ENCODE peak calls at places on chromosomes 5 and 9, in nine cellular contexts. Z is fibroblast of lung; Q is HS-5; B is HEK293T; Y is AG08395; G is HTR-8/SVneo; H is iPS-NIHi11; C is right cardiac atrium; S is stimulated activated CD8-positive, alpha-beta memory T cell treated with anti-CD3 and anti-CD28 coated beads, Interleukin-12 subunit alpha, Interleukin-12 subunit beta, amount 100 ng/mL, for 1 hour. E is an unnamed sample.

GRCh38 chr5:179953934-179954833 is 46.5 kb upstream of the TBC1D9B start:
- DNase-seq in Z (no peak), Q (peak; percentile 15), B (no peak), Y (no peak), G (no peak), H (no peak), C (no peak), S (no peak), E (no peak)

GRCh38 chr5:178211095-178212048 is 7.0 kb downstream of the HNRNPAB start:
- DNase-seq in Z (no peak), Q (no peak), B (peak; percentile 8), Y (no peak), G (no peak), H (no peak), C (no peak), S (no peak), E (no peak)

GRCh38 chr9:115353681-115354080 is 235.7 kb upstream of the TNC start:
- DNase-seq in Z (peak; percentile 42), Q (no peak), B (no peak), Y (no peak), G (no peak), H (no peak), C (no peak), S (no peak), E (no peak)

GRCh38 chr5:36152324-36153298 is 700 bp downstream of the SKP2 start:
- DNase-seq in Z (peak; percentile 45), Q (peak; percentile 14), B (peak; percentile 9), Y (peak; percentile 7), G (peak; percentile 15), H (peak; percentile 17), C (no peak), S (no peak), E (no peak)

GRCh38 chr9:115399026-115399425 is 281.1 kb upstream of the TNC start:
- DNase-seq in Z (peak; percentile 37), Q (no peak), B (no peak), Y (no peak), G (no peak), H (no peak), C (no peak), S (no peak), E (no peak)

GRCh38 chr5:171907731-171908343 is 98.6 kb downstream of the FBXW11 start:
- DNase-seq in Z (peak; percentile 50), Q (peak; percentile 39), B (peak; percentile 62), Y (peak; percentile 66), G (peak; percentile 46), H (peak; percentile 33), C (no peak), S (peak; percentile 23), E (peak; percentile 14)

GRCh38 chr9:133584167-133584558 is 25.0 kb downstream of the FAM163B start:
- DNase-seq in Z (no peak), Q (no peak), B (no peak), Y (no peak), G (no peak), H (no peak), C (peak; percentile 34), S (no peak), E (no peak)

GRCh38 chr9:128276574-128277270 is 646 bp downstream of the SWI5 start:
- DNase-seq in Z (peak; percentile 49), Q (no peak), B (peak; percentile 38), Y (peak; percentile 53), G (peak; percentile 30), H (peak; percentile 60), C (peak; percentile 48), S (no peak), E (no peak)

GRCh38 chr5:72063219-72063819 is 44.0 kb upstream of the MAP1B start:
- DNase-seq in Z (peak; percentile 26), Q (no peak), B (peak; percentile 54), Y (peak; percentile 16), G (peak; percentile 20), H (peak; percentile 74), C (no peak), S (no peak), E (no peak)

GRCh38 chr9:125993423-125993935 is 246.3 kb downstream of the PBX3 start:
- DNase-seq in Z (no peak), Q (no peak), B (peak; percentile 39), Y (no peak), G (no peak), H (no peak), C (no peak), S (no peak), E (no peak)

GRCh38 chr5:41433552-41434181 is 76.7 kb downstream of the PLCXD3 start:
- DNase-seq in Z (no peak), Q (no peak), B (peak; percentile 19), Y (no peak), G (no peak), H (peak; percentile 51), C (no peak), S (no peak), E (no peak)

GRCh38 chr5:54889826-54890225 is 95.6 kb downstream of the ESM1 start:
- DNase-seq in Z (peak; percentile 92), Q (peak; percentile 76), B (no peak), Y (peak; percentile 87), G (peak; percentile 75), H (peak; percentile 33), C (no peak), S (no peak), E (peak; percentile 94)

GRCh38 chr5:106171132-106171531 is 1499.6 kb downstream of the EFNA5 start:
- DNase-seq in Z (peak; percentile 12), Q (no peak), B (no peak), Y (no peak), G (no peak), H (no peak), C (no peak), S (no peak), E (no peak)

GRCh38 chr9:124527781-124528180 is 20.6 kb upstream of the NR5A1 start:
- DNase-seq in Z (peak; percentile 68), Q (no peak), B (no peak), Y (no peak), G (no peak), H (no peak), C (no peak), S (no peak), E (no peak)

GRCh38 chr5:157535042-157535865 is 40.3 kb downstream of the ADAM19 start:
- DNase-seq in Z (peak; percentile 95), Q (no peak), B (no peak), Y (no peak), G (no peak), H (no peak), C (peak; percentile 71), S (no peak), E (no peak)

GRCh38 chr9:129567842-129568559 is 52.9 kb downstream of the C9orf50 start:
- DNase-seq in Z (peak; percentile 79), Q (no peak), B (no peak), Y (peak; percentile 65), G (peak; percentile 50), H (peak; percentile 46), C (peak; percentile 56), S (no peak), E (no peak)

GRCh38 chr5:149002761-149003689 is 59.8 kb downstream of the SH3TC2 start:
- DNase-seq in Z (peak; percentile 66), Q (peak; percentile 73), B (no peak), Y (peak; percentile 60), G (peak; percentile 53), H (no peak), C (no peak), S (no peak), E (no peak)

GRCh38 chr9:134419684-134420076 is 93.4 kb downstream of the RXRA start:
- DNase-seq in Z (no peak), Q (no peak), B (peak; percentile 65), Y (peak; percentile 35), G (no peak), H (peak; percentile 91), C (no peak), S (no peak), E (no peak)

GRCh38 chr9:28445211-28445610 is 871.9 kb upstream of the C9orf72 start:
- DNase-seq in Z (no peak), Q (no peak), B (no peak), Y (no peak), G (no peak), H (no peak), C (no peak), S (no peak), E (no peak)

GRCh38 chr9:107488400-107489143 is 997 bp downstream of the KLF4 start:
- DNase-seq in Z (peak; percentile 33), Q (no peak), B (peak; percentile 34), Y (peak; percentile 62), G (no peak), H (peak; percentile 37), C (peak; percentile 81), S (no peak), E (no peak)

GRCh38 chr9:11163843-11164242 is 551.0 kb upstream of the PTPRD start:
- DNase-seq in Z (no peak), Q (no peak), B (no peak), Y (no peak), G (no peak), H (no peak), C (no peak), S (no peak), E (no peak)

GRCh38 chr9:114900937-114901802 is 29.2 kb downstream of the TNFSF8 start:
- DNase-seq in Z (peak; percentile 85), Q (peak; percentile 71), B (no peak), Y (no peak), G (no peak), H (no peak), C (no peak), S (no peak), E (no peak)

GRCh38 chr9:13535141-13535540 is 255.6 kb upstream of the MPDZ start:
- DNase-seq in Z (no peak), Q (no peak), B (no peak), Y (no peak), G (no peak), H (no peak), C (no peak), S (no peak), E (no peak)

GRCh38 chr9:85182381-85182780 is 512.9 kb downstream of the NTRK2 start:
- DNase-seq in Z (peak; percentile 31), Q (no peak), B (no peak), Y (no peak), G (no peak), H (no peak), C (no peak), S (no peak), E (no peak)

GRCh38 chr5:174140452-174140851 is 94.9 kb downstream of the NSG2 start:
- DNase-seq in Z (no peak), Q (no peak), B (no peak), Y (no peak), G (no peak), H (no peak), C (no peak), S (no peak), E (no peak)